ENCODE peak calls at places on chromosomes 3 and 15, in eight cellular contexts. I, X, B, R, H, K, P and N are unnamed samples.

GRCh38 chr3:32113566-32113965 is 7.1 kb downstream of the GPD1L start:
- DNase-seq in I (no peak), X (no peak), B (no peak), R (no peak), H (no peak), K (no peak), P (no peak), N (no peak)

GRCh38 chr3:114307222-114307840 is 13.5 kb downstream of the TIGIT start:
- DNase-seq in I (no peak), X (no peak), B (no peak), R (peak), H (no peak), K (no peak), P (no peak), N (no peak)

GRCh38 chr3:20861454-20861853 is 675.4 kb upstream of the SGO1 start:
- DNase-seq in I (no peak), X (no peak), B (no peak), R (no peak), H (no peak), K (no peak), P (no peak), N (no peak)

GRCh38 chr3:32310918-32311839 is 72.7 kb downstream of the CMTM8 start:
- DNase-seq in I (no peak), X (no peak), B (no peak), R (no peak), H (no peak), K (no peak), P (no peak), N (no peak)

GRCh38 chr15:72722071-72722696 is 36.2 kb downstream of the BBS4 start:
- DNase-seq in I (peak), X (peak), B (peak), R (peak), H (peak), K (peak), P (peak), N (peak)

GRCh38 chr3:88203537-88204143 is 53.9 kb downstream of the C3orf38 start:
- DNase-seq in I (peak), X (peak), B (peak), R (peak), H (peak), K (peak), P (peak), N (peak)

GRCh38 chr15:67180514-67181191 is 73.8 kb downstream of the AAGAB start:
- DNase-seq in I (no peak), X (no peak), B (no peak), R (no peak), H (no peak), K (no peak), P (no peak), N (no peak)

GRCh38 chr15:62783303-62783957 is 259.1 kb upstream of the TPM1 start:
- DNase-seq in I (peak), X (no peak), B (peak), R (no peak), H (no peak), K (no peak), P (no peak), N (no peak)

GRCh38 chr15:91142097-91142744 is 42.2 kb downstream of the SV2B start:
- DNase-seq in I (no peak), X (no peak), B (peak), R (peak), H (no peak), K (no peak), P (no peak), N (no peak)

GRCh38 chr3:10998542-10998941 is 6.0 kb downstream of the SLC6A1 start:
- DNase-seq in I (no peak), X (no peak), B (no peak), R (peak), H (no peak), K (no peak), P (no peak), N (no peak)

GRCh38 chr3:194654443-194654842 is 17.5 kb downstream of the LSG1 start:
- DNase-seq in I (no peak), X (no peak), B (no peak), R (no peak), H (no peak), K (no peak), P (no peak), N (no peak)

GRCh38 chr3:53570709-53571108 is 76.3 kb downstream of the CACNA1D start:
- DNase-seq in I (no peak), X (no peak), B (no peak), R (peak), H (no peak), K (no peak), P (peak), N (no peak)

GRCh38 chr3:123169492-123169929 is 32.2 kb upstream of the SEC22A start:
- DNase-seq in I (no peak), X (no peak), B (no peak), R (no peak), H (no peak), K (no peak), P (peak), N (no peak)

GRCh38 chr15:48751595-48751994 is 59.3 kb downstream of the CEP152 start:
- DNase-seq in I (no peak), X (no peak), B (no peak), R (no peak), H (no peak), K (no peak), P (no peak), N (no peak)

GRCh38 chr3:29668728-29669127 is 387.9 kb downstream of the RBMS3 start:
- DNase-seq in I (no peak), X (no peak), B (no peak), R (no peak), H (no peak), K (no peak), P (no peak), N (no peak)

GRCh38 chr3:67863869-67864268 is 209.5 kb upstream of the SUCLG2 start:
- DNase-seq in I (peak), X (no peak), B (no peak), R (peak), H (no peak), K (no peak), P (no peak), N (no peak)

GRCh38 chr15:70796516-70797310 is 33.4 kb upstream of the UACA start:
- DNase-seq in I (no peak), X (no peak), B (no peak), R (no peak), H (no peak), K (no peak), P (no peak), N (no peak)

GRCh38 chr15:64842099-64842940 is 605 bp downstream of the PLEKHO2 start:
- DNase-seq in I (no peak), X (no peak), B (peak), R (no peak), H (no peak), K (no peak), P (no peak), N (no peak)

GRCh38 chr3:111539351-111540331 is 2.4 kb upstream of the CD96 start:
- DNase-seq in I (peak), X (peak), B (peak), R (peak), H (peak), K (peak), P (peak), N (peak)

GRCh38 chr3:189304465-189305341 is 132.9 kb downstream of the TPRG1 start:
- DNase-seq in I (peak), X (no peak), B (peak), R (peak), H (no peak), K (no peak), P (peak), N (no peak)

GRCh38 chr15:76060098-76060989 is 559 bp downstream of the TMEM266 start:
- DNase-seq in I (no peak), X (peak), B (no peak), R (no peak), H (peak), K (no peak), P (no peak), N (no peak)

GRCh38 chr3:49619649-49620048 is 54.5 kb upstream of the APEH start:
- DNase-seq in I (no peak), X (no peak), B (no peak), R (no peak), H (no peak), K (no peak), P (no peak), N (no peak)

GRCh38 chr15:84685304-84685703 is 27.3 kb upstream of the NMB start:
- DNase-seq in I (peak), X (no peak), B (peak), R (no peak), H (peak), K (no peak), P (no peak), N (no peak)

GRCh38 chr3:122636697-122637096 is 43.9 kb upstream of the PARP14 start:
- DNase-seq in I (no peak), X (no peak), B (no peak), R (no peak), H (no peak), K (no peak), P (no peak), N (no peak)